ENCODE peak calls at places on chromosomes 2 and 18, in eight cellular contexts. One of them, this sample, is unnamed.

GRCh38 chr2:28627722-28628480 is 123.7 kb upstream of the PPP1CB start:
- DNase-seq in GM10248: no peak
- DNase-seq in prostate gland: no peak
- DNase-seq in retinal pigment epithelial cell: no peak
- DNase-seq in CD4-positive, alpha-beta T cell: no peak
- DNase-seq in IMR-90: peak
- DNase-seq in uterus: peak
- DNase-seq in tibial artery: no peak
- DNase-seq in this sample: no peak

GRCh38 chr2:186841940-186842339 is 7.0 kb downstream of the ZSWIM2 start:
- DNase-seq in GM10248: no peak
- DNase-seq in prostate gland: no peak
- DNase-seq in retinal pigment epithelial cell: no peak
- DNase-seq in CD4-positive, alpha-beta T cell: no peak
- DNase-seq in IMR-90: peak
- DNase-seq in uterus: no peak
- DNase-seq in tibial artery: no peak
- DNase-seq in this sample: no peak

GRCh38 chr2:96800762-96801463 is 15.2 kb upstream of the CNNM3 start:
- DNase-seq in GM10248: peak
- DNase-seq in prostate gland: peak
- DNase-seq in retinal pigment epithelial cell: no peak
- DNase-seq in CD4-positive, alpha-beta T cell: peak
- DNase-seq in IMR-90: peak
- DNase-seq in uterus: peak
- DNase-seq in tibial artery: peak
- DNase-seq in this sample: peak

GRCh38 chr2:239466046-239466754 is 65.4 kb upstream of the HDAC4 start:
- DNase-seq in GM10248: no peak
- DNase-seq in prostate gland: no peak
- DNase-seq in retinal pigment epithelial cell: no peak
- DNase-seq in CD4-positive, alpha-beta T cell: no peak
- DNase-seq in IMR-90: no peak
- DNase-seq in uterus: no peak
- DNase-seq in tibial artery: no peak
- DNase-seq in this sample: no peak

GRCh38 chr2:110101280-110101844 is 14.3 kb downstream of the MALL start:
- DNase-seq in GM10248: no peak
- DNase-seq in prostate gland: peak
- DNase-seq in retinal pigment epithelial cell: peak
- DNase-seq in CD4-positive, alpha-beta T cell: no peak
- DNase-seq in IMR-90: peak
- DNase-seq in uterus: peak
- DNase-seq in tibial artery: peak
- DNase-seq in this sample: no peak

GRCh38 chr2:186346216-186346615 is 139.8 kb upstream of the ZC3H15 start:
- DNase-seq in GM10248: no peak
- DNase-seq in prostate gland: no peak
- DNase-seq in retinal pigment epithelial cell: no peak
- DNase-seq in CD4-positive, alpha-beta T cell: no peak
- DNase-seq in IMR-90: no peak
- DNase-seq in uterus: no peak
- DNase-seq in tibial artery: no peak
- DNase-seq in this sample: no peak

GRCh38 chr2:179444056-179444455 is 179.4 kb upstream of the SESTD1 start:
- DNase-seq in GM10248: no peak
- DNase-seq in prostate gland: peak
- DNase-seq in retinal pigment epithelial cell: no peak
- DNase-seq in CD4-positive, alpha-beta T cell: no peak
- DNase-seq in IMR-90: peak
- DNase-seq in uterus: no peak
- DNase-seq in tibial artery: peak
- DNase-seq in this sample: no peak

GRCh38 chr2:226726546-226726945 is 73.1 kb downstream of the IRS1 start:
- DNase-seq in GM10248: no peak
- DNase-seq in prostate gland: no peak
- DNase-seq in retinal pigment epithelial cell: no peak
- DNase-seq in CD4-positive, alpha-beta T cell: no peak
- DNase-seq in IMR-90: peak
- DNase-seq in uterus: no peak
- DNase-seq in tibial artery: no peak
- DNase-seq in this sample: no peak

GRCh38 chr2:176096986-176097819 is 2.4 kb upstream of the HOXD12 start:
- DNase-seq in GM10248: peak
- DNase-seq in prostate gland: peak
- DNase-seq in retinal pigment epithelial cell: no peak
- DNase-seq in CD4-positive, alpha-beta T cell: peak
- DNase-seq in IMR-90: peak
- DNase-seq in uterus: peak
- DNase-seq in tibial artery: peak
- DNase-seq in this sample: peak

GRCh38 chr2:102735431-102736130 is 26.2 kb upstream of the TMEM182 start:
- DNase-seq in GM10248: no peak
- DNase-seq in prostate gland: no peak
- DNase-seq in retinal pigment epithelial cell: no peak
- DNase-seq in CD4-positive, alpha-beta T cell: no peak
- DNase-seq in IMR-90: peak
- DNase-seq in uterus: no peak
- DNase-seq in tibial artery: no peak
- DNase-seq in this sample: no peak

GRCh38 chr2:83103602-83104001 is 1355.5 kb downstream of the SUCLG1 start:
- DNase-seq in GM10248: no peak
- DNase-seq in prostate gland: no peak
- DNase-seq in retinal pigment epithelial cell: peak
- DNase-seq in CD4-positive, alpha-beta T cell: no peak
- DNase-seq in IMR-90: peak
- DNase-seq in uterus: no peak
- DNase-seq in tibial artery: no peak
- DNase-seq in this sample: no peak

GRCh38 chr2:33069894-33070651 is 123.3 kb downstream of the LTBP1 start:
- DNase-seq in GM10248: no peak
- DNase-seq in prostate gland: peak
- DNase-seq in retinal pigment epithelial cell: peak
- DNase-seq in CD4-positive, alpha-beta T cell: no peak
- DNase-seq in IMR-90: peak
- DNase-seq in uterus: peak
- DNase-seq in tibial artery: peak
- DNase-seq in this sample: no peak

GRCh38 chr2:118443596-118443995 is 355.3 kb downstream of the INSIG2 start:
- DNase-seq in GM10248: no peak
- DNase-seq in prostate gland: no peak
- DNase-seq in retinal pigment epithelial cell: peak
- DNase-seq in CD4-positive, alpha-beta T cell: no peak
- DNase-seq in IMR-90: peak
- DNase-seq in uterus: no peak
- DNase-seq in tibial artery: no peak
- DNase-seq in this sample: no peak

GRCh38 chr2:127096718-127097470 is 10.1 kb downstream of the BIN1 start:
- DNase-seq in GM10248: no peak
- DNase-seq in prostate gland: no peak
- DNase-seq in retinal pigment epithelial cell: no peak
- DNase-seq in CD4-positive, alpha-beta T cell: no peak
- DNase-seq in IMR-90: no peak
- DNase-seq in uterus: no peak
- DNase-seq in tibial artery: no peak
- DNase-seq in this sample: no peak

GRCh38 chr2:240972201-240972600 is 26.2 kb upstream of the SNED1 start:
- DNase-seq in GM10248: no peak
- DNase-seq in prostate gland: no peak
- DNase-seq in retinal pigment epithelial cell: no peak
- DNase-seq in CD4-positive, alpha-beta T cell: no peak
- DNase-seq in IMR-90: no peak
- DNase-seq in uterus: no peak
- DNase-seq in tibial artery: no peak
- DNase-seq in this sample: no peak

GRCh38 chr18:61988100-61988499 is 95.3 kb upstream of the RNF152 start:
- DNase-seq in GM10248: no peak
- DNase-seq in prostate gland: no peak
- DNase-seq in retinal pigment epithelial cell: no peak
- DNase-seq in CD4-positive, alpha-beta T cell: no peak
- DNase-seq in IMR-90: peak
- DNase-seq in uterus: no peak
- DNase-seq in tibial artery: no peak
- DNase-seq in this sample: no peak

GRCh38 chr2:164599954-164600589 is 21.2 kb downstream of the GRB14 start:
- DNase-seq in GM10248: peak
- DNase-seq in prostate gland: no peak
- DNase-seq in retinal pigment epithelial cell: peak
- DNase-seq in CD4-positive, alpha-beta T cell: no peak
- DNase-seq in IMR-90: peak
- DNase-seq in uterus: no peak
- DNase-seq in tibial artery: no peak
- DNase-seq in this sample: no peak

GRCh38 chr2:215537621-215538020 is 101.8 kb upstream of the FN1 start:
- DNase-seq in GM10248: no peak
- DNase-seq in prostate gland: no peak
- DNase-seq in retinal pigment epithelial cell: no peak
- DNase-seq in CD4-positive, alpha-beta T cell: no peak
- DNase-seq in IMR-90: peak
- DNase-seq in uterus: no peak
- DNase-seq in tibial artery: no peak
- DNase-seq in this sample: no peak

GRCh38 chr18:55781481-55781957 is 193.5 kb upstream of the TCF4 start:
- DNase-seq in GM10248: no peak
- DNase-seq in prostate gland: peak
- DNase-seq in retinal pigment epithelial cell: no peak
- DNase-seq in CD4-positive, alpha-beta T cell: no peak
- DNase-seq in IMR-90: peak
- DNase-seq in uterus: peak
- DNase-seq in tibial artery: no peak
- DNase-seq in this sample: no peak

GRCh38 chr2:123179526-123179925 is 845.6 kb upstream of the CNTNAP5 start:
- DNase-seq in GM10248: no peak
- DNase-seq in prostate gland: no peak
- DNase-seq in retinal pigment epithelial cell: no peak
- DNase-seq in CD4-positive, alpha-beta T cell: no peak
- DNase-seq in IMR-90: no peak
- DNase-seq in uterus: no peak
- DNase-seq in tibial artery: no peak
- DNase-seq in this sample: no peak

GRCh38 chr18:71583291-71583690 is 960.9 kb downstream of the CBLN2 start:
- DNase-seq in GM10248: no peak
- DNase-seq in prostate gland: no peak
- DNase-seq in retinal pigment epithelial cell: no peak
- DNase-seq in CD4-positive, alpha-beta T cell: no peak
- DNase-seq in IMR-90: no peak
- DNase-seq in uterus: no peak
- DNase-seq in tibial artery: no peak
- DNase-seq in this sample: no peak

GRCh38 chr2:173079968-173080860 is 4.6 kb downstream of the MAP3K20 start:
- DNase-seq in GM10248: no peak
- DNase-seq in prostate gland: no peak
- DNase-seq in retinal pigment epithelial cell: no peak
- DNase-seq in CD4-positive, alpha-beta T cell: no peak
- DNase-seq in IMR-90: peak
- DNase-seq in uterus: no peak
- DNase-seq in tibial artery: no peak
- DNase-seq in this sample: no peak

GRCh38 chr18:53861185-53861584 is 363.3 kb downstream of the MBD2 start:
- DNase-seq in GM10248: no peak
- DNase-seq in prostate gland: no peak
- DNase-seq in retinal pigment epithelial cell: no peak
- DNase-seq in CD4-positive, alpha-beta T cell: no peak
- DNase-seq in IMR-90: peak
- DNase-seq in uterus: no peak
- DNase-seq in tibial artery: no peak
- DNase-seq in this sample: no peak

GRCh38 chr18:53862921-53863320 is 361.5 kb downstream of the MBD2 start:
- DNase-seq in GM10248: no peak
- DNase-seq in prostate gland: no peak
- DNase-seq in retinal pigment epithelial cell: no peak
- DNase-seq in CD4-positive, alpha-beta T cell: no peak
- DNase-seq in IMR-90: no peak
- DNase-seq in uterus: no peak
- DNase-seq in tibial artery: no peak
- DNase-seq in this sample: no peak

GRCh38 chr18:53864758-53865157 is 359.7 kb downstream of the MBD2 start:
- DNase-seq in GM10248: no peak
- DNase-seq in prostate gland: no peak
- DNase-seq in retinal pigment epithelial cell: no peak
- DNase-seq in CD4-positive, alpha-beta T cell: no peak
- DNase-seq in IMR-90: no peak
- DNase-seq in uterus: no peak
- DNase-seq in tibial artery: no peak
- DNase-seq in this sample: no peak
- TF ChIP-seq CTCF in GM10248: no peak
- TF ChIP-seq CTCF in prostate gland: no peak
- TF ChIP-seq CTCF in retinal pigment epithelial cell: no peak
- TF ChIP-seq CTCF in CD4-positive, alpha-beta T cell: no peak
- TF ChIP-seq CTCF in IMR-90: no peak
- TF ChIP-seq CTCF in uterus: no peak
- TF ChIP-seq CTCF in tibial artery: no peak
- TF ChIP-seq CTCF in this sample: no peak

GRCh38 chr18:80200171-80200931 is 47.0 kb downstream of the PARD6G start:
- DNase-seq in GM10248: peak
- DNase-seq in prostate gland: no peak
- DNase-seq in retinal pigment epithelial cell: no peak
- DNase-seq in CD4-positive, alpha-beta T cell: no peak
- DNase-seq in IMR-90: peak
- DNase-seq in uterus: no peak
- DNase-seq in tibial artery: no peak
- DNase-seq in this sample: no peak
- TF ChIP-seq CTCF in GM10248: peak
- TF ChIP-seq CTCF in prostate gland: no peak
- TF ChIP-seq CTCF in retinal pigment epithelial cell: peak
- TF ChIP-seq CTCF in CD4-positive, alpha-beta T cell: no peak
- TF ChIP-seq CTCF in IMR-90: peak
- TF ChIP-seq CTCF in uterus: no peak
- TF ChIP-seq CTCF in tibial artery: no peak
- TF ChIP-seq CTCF in this sample: no peak

GRCh38 chr18:50791599-50792438 is 28.0 kb downstream of the MRO start:
- DNase-seq in GM10248: no peak
- DNase-seq in prostate gland: no peak
- DNase-seq in retinal pigment epithelial cell: no peak
- DNase-seq in CD4-positive, alpha-beta T cell: no peak
- DNase-seq in IMR-90: no peak
- DNase-seq in uterus: no peak
- DNase-seq in tibial artery: no peak
- DNase-seq in this sample: no peak
- TF ChIP-seq CTCF in GM10248: no peak
- TF ChIP-seq CTCF in prostate gland: no peak
- TF ChIP-seq CTCF in retinal pigment epithelial cell: no peak
- TF ChIP-seq CTCF in CD4-positive, alpha-beta T cell: no peak
- TF ChIP-seq CTCF in IMR-90: no peak
- TF ChIP-seq CTCF in uterus: no peak
- TF ChIP-seq CTCF in tibial artery: no peak
- TF ChIP-seq CTCF in this sample: no peak

DNA sequence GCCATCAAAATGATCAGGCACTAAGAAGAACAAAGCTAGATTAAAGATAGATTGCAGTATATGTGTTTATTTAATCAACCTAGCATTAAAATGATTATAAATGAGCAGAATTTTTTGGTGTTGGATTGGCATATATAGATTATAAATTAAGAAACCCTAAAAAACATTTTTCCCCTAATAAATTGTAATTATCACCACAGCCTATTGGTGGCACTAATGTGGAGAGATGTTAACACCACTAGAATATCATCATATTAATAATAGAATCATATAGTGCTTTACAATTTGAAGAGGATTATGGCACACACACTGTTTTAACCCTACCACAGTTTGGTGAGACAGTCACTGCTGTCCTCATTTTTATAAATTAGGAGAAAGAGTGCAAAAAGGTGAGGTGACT is 112.4 kb upstream of the RND3 start:
- DNase-seq in GM10248: no peak
- DNase-seq in prostate gland: no peak
- DNase-seq in retinal pigment epithelial cell: no peak
- DNase-seq in CD4-positive, alpha-beta T cell: no peak
- DNase-seq in IMR-90: no peak
- DNase-seq in uterus: no peak
- DNase-seq in tibial artery: no peak
- DNase-seq in this sample: no peak
- TF ChIP-seq CTCF in GM10248: no peak
- TF ChIP-seq CTCF in prostate gland: no peak
- TF ChIP-seq CTCF in retinal pigment epithelial cell: peak
- TF ChIP-seq CTCF in CD4-positive, alpha-beta T cell: no peak
- TF ChIP-seq CTCF in IMR-90: no peak
- TF ChIP-seq CTCF in uterus: no peak
- TF ChIP-seq CTCF in tibial artery: no peak
- TF ChIP-seq CTCF in this sample: no peak

This sample was measured in progenitor cell of endocrine pancreas.